ENCODE peak calls at places on chromosomes 12 and 14, in eight cellular contexts. R is thyroid gland, K is sigmoid colon, D is A549, C is IMR-90, S is tibial nerve, W is stomach, M is upper lobe of left lung. L is an unnamed sample.

GRCh38 chr14:103633391-103633790 is 4.4 kb downstream of the KLC1 start:
- DNase-seq in R (no peak), K (no peak), D (no peak), C (no peak), S (no peak), W (no peak), M (no peak), L (no peak)

GRCh38 chr14:51540364-51540763 is 111.3 kb upstream of the FRMD6 start:
- DNase-seq in R (no peak), K (no peak), D (no peak), C (peak; percentile 41), S (no peak), W (no peak), M (no peak), L (no peak)

GRCh38 chr12:109822951-109823411 is 10.2 kb downstream of the TRPV4 start:
- DNase-seq in R (no peak), K (no peak), D (peak; percentile 43), C (no peak), S (no peak), W (peak; percentile 78), M (no peak), L (no peak)

GRCh38 chr12:68641138-68641537 is 30.4 kb downstream of the RAP1B start:
- DNase-seq in R (peak; percentile 24), K (no peak), D (no peak), C (no peak), S (no peak), W (no peak), M (no peak), L (no peak)

GRCh38 chr14:21476526-21476924 is 234 bp downstream of the RAB2B start:
- DNase-seq in R (peak; percentile 91), K (peak; percentile 93), D (no peak), C (no peak), S (no peak), W (peak; percentile 93), M (peak; percentile 97), L (no peak)

GRCh38 chr12:57477710-57478681 is 1.7 kb downstream of the ARHGAP9 start:
- DNase-seq in R (no peak), K (no peak), D (no peak), C (peak; percentile 48), S (no peak), W (no peak), M (no peak), L (no peak)

GRCh38 chr12:3117628-3118027 is 40.4 kb downstream of the TSPAN9 start:
- DNase-seq in R (no peak), K (no peak), D (no peak), C (peak; percentile 93), S (no peak), W (no peak), M (no peak), L (no peak)

GRCh38 chr14:103391048-103391447 is 5.8 kb downstream of the MARK3 start:
- DNase-seq in R (peak; percentile 31), K (no peak), D (peak; percentile 74), C (peak; percentile 87), S (peak; percentile 48), W (no peak), M (no peak), L (no peak)

GRCh38 chr12:117125275-117125613 is 26.0 kb upstream of the TESC start:
- DNase-seq in R (no peak), K (no peak), D (no peak), C (peak; percentile 24), S (no peak), W (no peak), M (no peak), L (no peak)

GRCh38 chr12:125773033-125773432 is 707.8 kb downstream of the AACS start:
- DNase-seq in R (no peak), K (peak; percentile 66), D (peak; percentile 75), C (no peak), S (peak; percentile 13), W (no peak), M (peak; percentile 39), L (peak; percentile 63)

GRCh38 chr12:104340917-104341611 is 37.5 kb downstream of the EID3 start:
- DNase-seq in R (no peak), K (no peak), D (peak; percentile 31), C (no peak), S (no peak), W (no peak), M (no peak), L (peak; percentile 51)

GRCh38 chr12:98698603-98699463 is 53.7 kb downstream of the APAF1 start:
- DNase-seq in R (peak; percentile 66), K (peak; percentile 71), D (peak; percentile 84), C (peak; percentile 59), S (peak; percentile 57), W (peak; percentile 31), M (no peak), L (peak; percentile 75)

GRCh38 chr14:95157987-95158712 is 821 bp upstream of the DICER1 start:
- DNase-seq in R (no peak), K (no peak), D (peak; percentile 38), C (no peak), S (no peak), W (no peak), M (no peak), L (no peak)

GRCh38 chr12:15996254-15996653 is 85.1 kb downstream of the DERA start:
- DNase-seq in R (peak; percentile 76), K (no peak), D (peak; percentile 20), C (peak; percentile 41), S (no peak), W (no peak), M (no peak), L (peak; percentile 28)

GRCh38 chr14:78154827-78155226 is 15.3 kb upstream of the NRXN3 start:
- DNase-seq in R (no peak), K (no peak), D (peak; percentile 38), C (no peak), S (no peak), W (no peak), M (no peak), L (no peak)

GRCh38 chr14:69044965-69045555 is 66.0 kb upstream of the ACTN1 start:
- DNase-seq in R (peak; percentile 88), K (no peak), D (no peak), C (peak; percentile 91), S (no peak), W (no peak), M (no peak), L (peak; percentile 75)

GRCh38 chr14:69047255-69047654 is 68.2 kb upstream of the ACTN1 start:
- DNase-seq in R (no peak), K (no peak), D (no peak), C (no peak), S (no peak), W (no peak), M (no peak), L (no peak)

GRCh38 chr14:69046468-69046867 is 67.4 kb upstream of the ACTN1 start:
- DNase-seq in R (peak; percentile 64), K (peak; percentile 83), D (no peak), C (peak; percentile 77), S (peak; percentile 55), W (peak; percentile 54), M (no peak), L (no peak)

GRCh38 chr14:69044296-69044695 is 65.2 kb upstream of the ACTN1 start:
- DNase-seq in R (peak; percentile 35), K (no peak), D (no peak), C (no peak), S (no peak), W (no peak), M (no peak), L (no peak)

DNA sequence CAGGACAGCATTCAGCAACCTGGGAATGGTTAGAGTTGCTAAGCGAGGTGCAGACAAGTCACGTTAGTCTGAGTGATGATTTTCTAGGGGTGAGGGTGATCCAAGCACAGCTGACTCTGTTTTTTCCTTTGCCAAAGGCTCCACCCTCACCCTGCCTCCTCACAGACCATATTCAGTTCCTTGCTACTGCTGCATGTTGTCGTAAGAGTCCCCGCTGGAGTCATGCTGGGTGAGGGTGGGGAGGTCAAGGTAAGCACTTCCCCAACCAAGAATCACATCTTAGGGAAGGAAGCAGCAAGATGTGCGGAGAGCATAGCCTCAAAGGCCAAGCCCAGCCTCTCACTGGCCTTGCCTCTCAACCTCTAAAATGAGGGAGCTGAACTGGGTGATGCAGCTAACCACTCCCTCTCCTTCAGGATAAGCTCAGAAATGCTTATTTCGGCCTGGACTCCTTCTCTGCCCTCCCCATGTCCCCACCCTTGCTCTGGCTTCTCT is 66.8 kb upstream of the ACTN1 start:
- DNase-seq in R (no peak), K (no peak), D (no peak), C (no peak), S (no peak), W (no peak), M (no peak), L (peak; percentile 38)
- H3K4me1 ChIP-seq in R (peaks cover 58% of the 10 kb centered on the region), K (peaks cover 77% of the 10 kb centered on the region), D (peaks cover 20% of the 10 kb centered on the region), C (peaks cover 44% of the 10 kb centered on the region), S (peaks cover 88% of the 10 kb centered on the region), W (peaks cover 60% of the 10 kb centered on the region), M (peaks cover 67% of the 10 kb centered on the region), L (peaks cover 69% of the 10 kb centered on the region)

GRCh38 chr14:25032092-25032784 is 17.7 kb downstream of the STXBP6 start:
- DNase-seq in R (no peak), K (no peak), D (peak; percentile 64), C (no peak), S (no peak), W (no peak), M (no peak), L (peak; percentile 40)
- TF ChIP-seq POLR2A in R (no peak), K (no peak), D (no peak), C (no peak), S (no peak), W (no peak), M (no peak), L (no peak)

DNA sequence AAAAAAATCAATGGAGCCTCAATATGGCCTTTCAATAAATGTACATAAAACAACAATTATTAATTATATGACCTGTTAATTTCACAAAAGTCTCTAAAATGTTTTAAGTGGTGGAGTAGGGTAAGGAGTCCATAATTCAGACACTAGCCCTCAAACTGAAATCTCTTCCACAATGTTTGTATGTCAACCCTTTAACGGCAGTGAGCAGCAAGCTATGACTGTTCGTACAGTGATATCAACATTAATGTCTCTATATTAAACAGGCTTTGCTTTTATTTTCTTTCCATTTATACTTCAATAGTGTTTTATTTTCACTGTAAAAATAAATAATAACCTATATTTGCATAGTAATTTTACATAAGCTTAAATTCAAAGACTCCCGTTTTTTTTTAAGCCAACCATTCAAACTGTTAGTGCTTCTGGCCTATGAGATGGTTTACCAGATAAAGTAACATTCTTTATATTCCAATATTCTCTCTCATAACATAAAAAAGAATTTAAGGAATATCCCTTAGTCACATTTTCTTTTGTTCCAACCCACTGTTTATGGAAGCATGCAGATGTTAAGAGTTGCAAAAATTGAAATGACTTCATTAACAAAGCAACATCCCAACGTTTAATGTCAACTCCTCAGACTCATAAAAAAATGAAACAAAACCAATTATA is 2.4 kb downstream of the CDK17 start:
- DNase-seq in R (no peak), K (no peak), D (no peak), C (peak; percentile 57), S (no peak), W (no peak), M (no peak), L (no peak)
- H3K4me1 ChIP-seq in R (peaks cover 15% of the 10 kb centered on the region), K (peaks cover 40% of the 10 kb centered on the region), D (peaks cover 30% of the 10 kb centered on the region), C (peaks cover 2% of the 10 kb centered on the region), S (peaks cover 42% of the 10 kb centered on the region), W (peaks cover 8% of the 10 kb centered on the region), M (peaks cover 38% of the 10 kb centered on the region), L (peaks cover 12% of the 10 kb centered on the region)

GRCh38 chr12:55927588-55928502 is at the start of gene PYM1:
- DNase-seq in R (peak; percentile 83), K (peak; percentile 93), D (peak; percentile 85), C (peak; percentile 50), S (peak; percentile 80), W (peak; percentile 88), M (peak; percentile 94), L (peak; percentile 95)
- TF ChIP-seq POLR2A in R (peak; percentile 38), K (peak; percentile 17), D (peak; percentile 55), C (no peak), S (no peak), W (no peak), M (peak; percentile 87), L (no peak)

L was measured in testis.